ENCODE peak calls at places on chromosomes 7 and 10, in four cellular contexts. I, M, X and D are unnamed samples.

GRCh38 chr7:156903232-156903909 is 10.4 kb upstream of the LMBR1 start:
- DNase-seq in M (no peak), X (peak; percentile 60), I (no peak), D (no peak)

GRCh38 chr10:101385866-101386658 is 32.1 kb downstream of the BTRC start:
- DNase-seq in X (peak; percentile 56), M (peak; percentile 6), I (no peak), D (no peak)

GRCh38 chr7:2824026-2824677 is 20.0 kb downstream of the GNA12 start:
- DNase-seq in I (no peak), X (no peak), M (no peak), D (no peak)

GRCh38 chr10:1121311-1121970 is 65.3 kb downstream of the WDR37 start:
- DNase-seq in I (no peak), X (no peak), M (no peak), D (no peak)

GRCh38 chr10:62560207-62560819 is 186.1 kb downstream of the ZNF365 start:
- DNase-seq in M (no peak), X (peak; percentile 56), I (peak; percentile 38), D (no peak)

GRCh38 chr7:34497153-34497777 is 160.8 kb upstream of the NPSR1 start:
- DNase-seq in X (no peak), I (no peak), M (no peak), D (no peak)

GRCh38 chr10:5977471-5978370 is at the start of gene IL15RA:
- DNase-seq in X (peak; percentile 64), I (no peak), M (peak; percentile 74), D (no peak)

GRCh38 chr10:71191459-71192113 is 20.8 kb upstream of the UNC5B start:
- DNase-seq in X (no peak), I (no peak), M (no peak), D (no peak)

GRCh38 chr7:2540641-2541051 is 14.7 kb downstream of the BRAT1 start:
- DNase-seq in X (no peak), M (no peak), I (no peak), D (no peak)

DNA sequence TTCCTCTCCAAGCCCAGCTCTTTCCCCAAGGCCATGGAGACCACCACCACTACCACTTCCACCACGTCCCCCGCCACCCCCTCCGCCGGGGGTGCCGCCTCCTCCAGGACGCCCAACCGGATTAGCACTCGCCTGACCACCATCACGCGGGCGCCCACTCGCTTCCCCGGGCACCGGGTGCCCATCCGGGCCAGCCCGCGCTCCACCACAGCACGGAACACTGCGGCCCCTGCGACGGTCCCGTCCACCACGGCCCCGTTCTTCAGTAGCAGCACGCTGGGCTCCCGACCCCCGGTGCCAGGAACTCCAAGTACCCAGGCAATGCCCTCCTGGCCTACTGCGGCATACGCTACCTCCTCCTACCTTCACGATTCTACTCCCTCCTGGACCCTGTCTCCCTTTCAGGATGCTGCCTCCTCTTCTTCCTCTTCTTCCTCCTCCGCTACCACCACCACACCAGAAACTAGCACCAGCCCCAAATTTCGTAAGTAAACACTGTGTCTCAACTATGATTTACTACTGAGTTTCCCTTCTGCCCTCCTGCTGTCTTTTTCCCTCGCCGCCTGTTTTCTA is 772 bp downstream of the NRG3 start:
- DNase-seq in X (no peak), M (no peak), I (no peak), D (no peak)
- H3K4me3 ChIP-seq in X (peak overlapping the region; percentile 42), M (peak overlapping the region; percentile 42), I (no peak overlapping the region), D (peak overlapping the region; percentile 56)

DNA sequence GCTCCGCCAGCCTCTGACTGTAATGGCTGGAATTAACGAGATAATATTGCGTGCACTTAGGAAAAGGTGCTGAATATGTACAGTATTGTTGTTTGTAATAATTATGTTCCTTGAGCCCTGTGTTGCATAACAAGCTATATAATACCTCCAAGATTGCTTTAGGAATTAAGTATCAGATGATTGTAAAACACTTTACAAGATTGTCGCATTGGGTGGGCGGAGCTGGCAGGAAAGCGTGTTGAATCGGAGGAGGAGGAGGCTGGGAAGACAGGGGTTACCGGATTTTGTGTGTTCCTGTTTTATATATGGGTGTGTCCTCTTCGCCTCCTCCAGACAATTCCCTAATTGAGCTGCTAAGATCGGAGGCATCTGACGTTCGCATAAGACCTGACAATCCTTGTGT is 193.1 kb upstream of the SH2B2 start:
- DNase-seq in I (no peak), X (no peak), M (no peak), D (no peak)
- H3K4me3 ChIP-seq in I (no peak overlapping the region), X (no peak overlapping the region), M (no peak overlapping the region), D (no peak overlapping the region)

GRCh38 chr7:47580811-47581331 is 1.0 kb downstream of the TNS3 start:
- DNase-seq in I (no peak), M (no peak), X (no peak), D (no peak)

GRCh38 chr7:47580175-47580701 is 1.7 kb downstream of the TNS3 start:
- DNase-seq in I (no peak), M (no peak), X (peak; percentile 66), D (no peak)

GRCh38 chr7:47581442-47581820 is 480 bp downstream of the TNS3 start:
- DNase-seq in X (no peak), M (peak; percentile 48), I (no peak), D (no peak)

GRCh38 chr7:47582748-47583740 is 1.1 kb upstream of the TNS3 start:
- DNase-seq in I (no peak), M (no peak), X (no peak), D (no peak)

GRCh38 chr7:47581821-47582747 is at the start of gene TNS3:
- DNase-seq in X (peak; percentile 59), I (no peak), M (peak; percentile 68), D (no peak)
- H3K4me3 ChIP-seq in X (peak within 1 kb of the TSS; percentile 84), I (peak within 1 kb of the TSS; percentile 88), M (peak within 1 kb of the TSS; percentile 61), D (peak within 1 kb of the TSS; percentile 73)

DNA sequence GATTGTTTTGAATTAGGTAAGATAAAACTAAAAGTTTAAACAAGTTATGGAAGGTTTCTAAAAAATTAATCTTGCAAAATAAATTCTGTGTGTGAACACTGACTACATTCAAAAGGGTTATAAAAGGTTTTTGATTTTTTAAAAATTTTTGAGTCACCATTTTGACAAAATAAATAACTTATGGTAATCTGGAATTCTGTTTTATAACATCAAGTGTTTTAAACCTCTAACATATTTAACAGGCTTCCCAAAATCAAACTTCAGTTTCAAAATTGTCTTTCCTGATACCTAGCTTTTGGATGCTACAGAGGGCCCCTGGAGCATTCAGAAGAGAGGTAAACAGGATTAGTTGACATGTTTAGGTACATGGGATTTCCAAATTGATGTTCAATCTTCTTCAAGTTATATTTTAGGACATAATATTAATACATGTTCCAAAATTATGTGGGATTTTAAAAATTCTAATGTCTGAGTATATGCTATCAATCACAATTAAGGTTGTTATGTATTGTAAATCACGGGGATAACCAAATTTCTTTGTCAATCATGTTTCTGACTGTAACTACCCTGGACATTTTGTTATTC is 8.1 kb upstream of the CPA2 start:
- DNase-seq in I (no peak), X (no peak), M (no peak), D (no peak)
- H3K4me3 ChIP-seq in I (no peak overlapping the region), X (no peak overlapping the region), M (no peak overlapping the region), D (no peak overlapping the region)

GRCh38 chr7:5349437-5350173 is 66.9 kb downstream of the SLC29A4 start:
- DNase-seq in M (peak; percentile 56), X (no peak), I (no peak), D (no peak)

GRCh38 chr7:5349005-5349380 is 66.2 kb downstream of the SLC29A4 start:
- DNase-seq in M (no peak), X (no peak), I (no peak), D (no peak)

GRCh38 chr7:5350174-5350463 is 67.4 kb downstream of the SLC29A4 start:
- DNase-seq in I (no peak), M (no peak), X (no peak), D (no peak)

GRCh38 chr7:5350600-5351385 is 68.0 kb downstream of the SLC29A4 start:
- DNase-seq in M (peak; percentile 24), I (no peak), X (no peak), D (no peak)

DNA sequence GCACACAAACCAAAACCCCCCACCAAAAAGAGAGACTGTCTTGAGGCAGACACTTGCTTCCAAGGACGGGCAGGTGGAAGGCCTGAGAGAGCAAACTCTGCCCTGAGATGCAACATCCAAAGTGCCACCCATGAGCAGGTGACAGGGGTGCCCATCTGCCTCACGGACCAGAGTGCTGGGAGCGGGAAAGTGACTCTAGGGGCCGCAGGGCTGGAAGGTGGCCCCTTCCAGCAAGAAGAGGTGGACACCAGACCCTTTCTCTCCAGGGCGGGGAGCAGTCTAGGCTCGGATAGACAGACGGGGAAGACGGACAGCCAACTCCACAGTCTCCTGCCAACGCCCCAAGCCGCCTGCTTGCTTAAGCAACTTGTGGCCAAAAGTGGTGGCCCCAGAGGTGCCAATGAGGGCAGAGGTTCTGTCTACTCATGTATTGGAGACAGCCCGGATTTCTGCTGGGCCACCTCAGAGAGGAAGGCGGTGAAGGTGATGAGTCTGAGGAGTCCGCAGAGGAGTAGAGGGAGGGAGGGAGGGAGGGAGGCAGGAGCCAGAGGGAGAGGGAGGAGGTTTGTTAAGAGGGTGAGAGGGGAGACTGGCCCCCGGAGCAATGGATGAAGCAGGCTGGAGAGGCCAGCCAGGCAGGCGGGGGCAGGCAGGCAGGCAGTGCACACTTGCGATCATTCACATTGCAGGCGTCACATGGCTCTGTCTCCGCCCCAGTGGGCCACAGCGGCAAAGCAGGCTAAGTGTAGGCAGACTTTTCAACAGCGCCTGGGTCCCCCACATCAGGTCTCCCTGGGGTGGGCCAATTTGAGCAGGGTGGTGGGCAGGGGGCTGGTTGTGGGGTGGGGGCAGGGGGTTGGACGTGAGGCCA is 65.6 kb downstream of the SLC29A4 start:
- DNase-seq in X (no peak), M (peak; percentile 48), I (no peak), D (no peak)
- H3K4me3 ChIP-seq in X (no peak overlapping the region), M (no peak overlapping the region), I (no peak overlapping the region), D (no peak overlapping the region)

GRCh38 chr10:89303161-89303560 is 1.3 kb downstream of the IFIT2 start:
- DNase-seq in M (no peak), I (no peak), X (no peak), D (no peak)
- H3K4me3 ChIP-seq in M (no peak overlapping the region), I (no peak overlapping the region), X (no peak overlapping the region), D (no peak overlapping the region)

DNA sequence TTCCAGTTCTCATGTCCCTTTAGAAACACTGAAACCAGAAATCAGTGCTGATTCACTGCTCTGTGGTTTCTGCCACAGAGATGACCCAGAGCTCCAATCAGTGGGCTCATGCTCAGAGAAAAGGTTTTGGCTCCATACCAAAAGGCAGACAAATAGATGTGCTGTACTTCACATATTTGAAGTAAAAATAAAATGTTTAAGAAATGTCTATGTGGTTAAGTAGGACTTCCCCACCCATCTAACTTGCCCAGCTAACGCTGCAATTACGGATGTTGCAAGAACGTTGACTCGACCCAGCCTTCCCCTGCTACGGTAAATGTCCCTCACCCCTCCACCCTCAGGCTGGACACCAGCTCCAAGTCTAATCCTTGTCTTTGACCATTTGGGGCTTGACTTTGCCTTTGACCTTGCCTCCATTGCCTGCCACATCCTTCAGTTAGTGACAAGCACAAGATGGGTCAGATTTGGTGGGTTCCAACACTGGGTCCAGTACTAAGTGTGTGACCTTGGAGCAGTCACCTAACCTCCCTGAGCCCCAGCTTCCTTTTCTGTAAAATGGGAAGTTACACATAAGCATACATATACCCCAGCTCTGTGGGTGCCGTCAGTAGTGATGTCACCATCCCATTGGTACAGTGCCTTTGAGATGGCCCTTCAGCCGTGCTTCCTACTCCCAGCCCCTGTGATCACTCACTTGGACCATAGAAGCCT is 95.8 kb downstream of the CHST15 start:
- DNase-seq in M (no peak), X (peak; percentile 94), I (peak; percentile 85), D (peak; percentile 48)
- H3K4me3 ChIP-seq in M (no peak overlapping the region), X (no peak overlapping the region), I (no peak overlapping the region), D (no peak overlapping the region)

GRCh38 chr10:103197177-103197576 is 4.1 kb upstream of the NT5C2 start:
- DNase-seq in X (peak; percentile 82), M (no peak), I (peak; percentile 20), D (peak; percentile 35)
- H3K4me3 ChIP-seq in X (no peak overlapping the region), M (no peak overlapping the region), I (no peak overlapping the region), D (no peak overlapping the region)